ENCODE peak calls at places on chromosomes 6 and 20, in six cellular contexts. B is DMS153; V is stimulated activated CD4-positive, alpha-beta T cell treated with anti-CD3 and anti-CD28 coated beads, Interleukin-15, amount 100 ng/mL, for 48 hours; Q is pancreas; M is central memory CD8-positive, alpha-beta T cell; J is CD8-positive, alpha-beta T cell. S is an unnamed sample.

GRCh38 chr20:45983279-45983743 is 11.3 kb upstream of the ZNF335 start:
- DNase-seq in V (no peak), B (no peak), J (no peak), M (no peak), Q (no peak), S (no peak)

GRCh38 chr6:33966536-33966935 is 162.7 kb upstream of the MLN start:
- DNase-seq in Q (no peak), M (no peak), J (no peak), B (no peak), V (no peak), S (no peak)

GRCh38 chr6:2753743-2754142 is 3.0 kb upstream of the MYLK4 start:
- DNase-seq in M (no peak), B (no peak), Q (no peak), V (no peak), J (no peak), S (no peak)

GRCh38 chr20:32429343-32429742 is 71.2 kb downstream of the ASXL1 start:
- DNase-seq in V (no peak), Q (no peak), M (no peak), J (no peak), B (no peak), S (no peak)

GRCh38 chr20:44089987-44090674 is 96.9 kb downstream of the JPH2 start:
- DNase-seq in B (no peak), J (no peak), M (no peak), Q (peak; percentile 56), V (no peak), S (no peak)

GRCh38 chr6:114520976-114521375 is 178.2 kb upstream of the HS3ST5 start:
- DNase-seq in Q (no peak), J (no peak), V (no peak), M (no peak), B (no peak), S (no peak)

GRCh38 chr20:33688938-33689424 is 2.8 kb upstream of the E2F1 start:
- DNase-seq in J (no peak), Q (no peak), V (no peak), B (no peak), M (no peak), S (no peak)

GRCh38 chr6:42979523-42980177 is 669 bp upstream of the PEX6 start:
- DNase-seq in Q (no peak), V (no peak), J (no peak), M (no peak), B (no peak), S (no peak)

GRCh38 chr20:62056975-62057374 is 8.7 kb downstream of the TAF4 start:
- DNase-seq in M (no peak), J (no peak), B (no peak), V (no peak), Q (no peak), S (no peak)

GRCh38 chr6:165308926-165309731 is at the start of gene C6orf118:
- DNase-seq in M (no peak), Q (no peak), B (peak; percentile 47), V (no peak), J (no peak), S (no peak)

GRCh38 chr6:63643862-63644261 is 8.3 kb downstream of the PHF3 start:
- DNase-seq in J (no peak), V (no peak), Q (no peak), B (no peak), M (no peak), S (peak; percentile 56)

GRCh38 chr6:119148102-119148824 is 69.8 kb upstream of the FAM184A start:
- DNase-seq in V (no peak), J (no peak), B (peak; percentile 10), M (no peak), Q (peak; percentile 73), S (no peak)

GRCh38 chr6:28747631-28748157 is 176.1 kb downstream of the TRIM27 start:
- DNase-seq in V (no peak), B (peak; percentile 60), M (no peak), J (no peak), Q (no peak), S (no peak)

GRCh38 chr20:51029556-51029955 is 6.6 kb upstream of the KCNG1 start:
- DNase-seq in V (no peak), Q (no peak), M (no peak), B (no peak), J (no peak), S (no peak)

GRCh38 chr6:111478064-111478476 is 4.9 kb downstream of the REV3L start:
- DNase-seq in Q (no peak), M (no peak), V (no peak), B (no peak), J (no peak), S (no peak)

GRCh38 chr6:153493501-153493900 is 362.4 kb upstream of the RGS17 start:
- DNase-seq in V (no peak), J (no peak), Q (no peak), B (no peak), M (no peak), S (no peak)

GRCh38 chr20:24151621-24152020 is 163.0 kb upstream of the GGTLC1 start:
- DNase-seq in B (no peak), V (no peak), J (no peak), Q (no peak), M (no peak), S (no peak)

GRCh38 chr6:121668259-121668658 is 232.8 kb downstream of the GJA1 start:
- DNase-seq in J (no peak), Q (no peak), V (no peak), B (no peak), M (no peak), S (no peak)